ENCODE peak calls at places on chromosomes 6 and 20, in nine cellular contexts. T is heart right ventricle; Y is uterus; P is H1; D is CD8-positive, alpha-beta memory T cell; G is stomach; J is lung; Q is aorta; K is hepatocyte. M is an unnamed sample.

GRCh38 chr20:1509237-1509636 is 18.0 kb upstream of the SIRPB2 start:
- DNase-seq in T (no peak), Y (no peak), P (no peak), D (no peak), G (no peak), J (no peak), Q (no peak), K (peak; percentile 33), M (no peak)

GRCh38 chr6:130417951-130418350 is 52.1 kb downstream of the TMEM200A start:
- DNase-seq in T (no peak), Y (no peak), P (no peak), D (no peak), G (no peak), J (no peak), Q (no peak), K (no peak), M (no peak)

GRCh38 chr6:144008501-144009245 is 614 bp upstream of the PLAGL1 start:
- DNase-seq in T (no peak), Y (no peak), P (no peak), D (no peak), G (no peak), J (no peak), Q (no peak), K (no peak), M (no peak)

GRCh38 chr20:11777861-11778570 is 139.7 kb upstream of the BTBD3 start:
- DNase-seq in T (no peak), Y (no peak), P (no peak), D (no peak), G (no peak), J (no peak), Q (no peak), K (no peak), M (no peak)

GRCh38 chr20:7856756-7857155 is 83.5 kb downstream of the HAO1 start:
- DNase-seq in T (no peak), Y (no peak), P (no peak), D (no peak), G (no peak), J (no peak), Q (no peak), K (no peak), M (no peak)

GRCh38 chr20:3000852-3001523 is 42.4 kb upstream of the GNRH2 start:
- DNase-seq in T (no peak), Y (no peak), P (no peak), D (no peak), G (no peak), J (no peak), Q (no peak), K (peak; percentile 72), M (no peak)

GRCh38 chr6:24359640-24360454 is 2.0 kb upstream of the DCDC2 start:
- DNase-seq in T (peak; percentile 65), Y (peak; percentile 27), P (peak; percentile 69), D (peak; percentile 32), G (peak; percentile 72), J (peak; percentile 84), Q (peak; percentile 81), K (peak; percentile 93), M (peak; percentile 60)

GRCh38 chr6:30793521-30794194 is 49.3 kb upstream of the IER3 start:
- DNase-seq in T (no peak), Y (no peak), P (no peak), D (no peak), G (no peak), J (no peak), Q (no peak), K (no peak), M (no peak)

GRCh38 chr6:47478233-47479155 is 905 bp downstream of the CD2AP start:
- DNase-seq in T (no peak), Y (no peak), P (no peak), D (no peak), G (no peak), J (no peak), Q (peak; percentile 48), K (peak; percentile 38), M (no peak)

GRCh38 chr6:57013501-57013900 is 33.0 kb upstream of the KIAA1586 start:
- DNase-seq in T (no peak), Y (no peak), P (no peak), D (no peak), G (no peak), J (no peak), Q (no peak), K (peak; percentile 13), M (no peak)

GRCh38 chr6:47308223-47308567 is 1.5 kb downstream of the TNFRSF21 start:
- DNase-seq in T (no peak), Y (no peak), P (no peak), D (no peak), G (no peak), J (no peak), Q (no peak), K (no peak), M (no peak)

GRCh38 chr6:112037783-112038216 is 16.1 kb upstream of the CCN6 start:
- DNase-seq in T (peak; percentile 52), Y (peak; percentile 87), P (no peak), D (no peak), G (peak; percentile 28), J (no peak), Q (peak; percentile 92), K (peak; percentile 30), M (no peak)

GRCh38 chr20:61757678-61758555 is 307.8 kb downstream of the TAF4 start:
- DNase-seq in T (no peak), Y (no peak), P (no peak), D (no peak), G (no peak), J (no peak), Q (peak; percentile 39), K (no peak), M (no peak)

GRCh38 chr6:90548001-90548400 is 38.9 kb downstream of the MAP3K7 start:
- DNase-seq in T (no peak), Y (no peak), P (no peak), D (no peak), G (no peak), J (no peak), Q (no peak), K (no peak), M (no peak)

GRCh38 chr6:22424196-22424595 is 127.4 kb upstream of the PRL start:
- DNase-seq in T (no peak), Y (no peak), P (no peak), D (no peak), G (no peak), J (no peak), Q (no peak), K (no peak), M (no peak)

GRCh38 chr6:153511896-153512496 is 380.9 kb upstream of the RGS17 start:
- DNase-seq in T (no peak), Y (no peak), P (no peak), D (no peak), G (no peak), J (no peak), Q (no peak), K (peak; percentile 53), M (no peak)

GRCh38 chr6:130629640-130630039 is 197.6 kb upstream of the SMLR1 start:
- DNase-seq in T (no peak), Y (no peak), P (no peak), D (no peak), G (no peak), J (no peak), Q (no peak), K (no peak), M (no peak)

GRCh38 chr20:34180460-34181108 is 60.6 kb upstream of the ASIP start:
- DNase-seq in T (no peak), Y (no peak), P (no peak), D (no peak), G (no peak), J (no peak), Q (no peak), K (no peak), M (no peak)

GRCh38 chr6:166167801-166168615 is at the start of gene TBXT:
- DNase-seq in T (no peak), Y (no peak), P (peak; percentile 60), D (no peak), G (no peak), J (no peak), Q (no peak), K (peak; percentile 19), M (no peak)

GRCh38 chr6:108726726-108727339 is 121.4 kb upstream of the ARMC2 start:
- DNase-seq in T (no peak), Y (no peak), P (no peak), D (no peak), G (no peak), J (no peak), Q (no peak), K (no peak), M (no peak)
- H3K4me1 ChIP-seq in T (no peaks in the 10 kb centered on the region), Y (no peaks in the 10 kb centered on the region), P (peaks cover 4% of the 10 kb centered on the region), D (no peaks in the 10 kb centered on the region), G (no peaks in the 10 kb centered on the region), J (no peaks in the 10 kb centered on the region), Q (no peaks in the 10 kb centered on the region), K (peaks cover 9% of the 10 kb centered on the region), M (no peaks in the 10 kb centered on the region)

GRCh38 chr6:42784739-42785498 is 3.1 kb downstream of the BICRAL start:
- DNase-seq in T (no peak), Y (no peak), P (no peak), D (no peak), G (no peak), J (no peak), Q (no peak), K (no peak), M (no peak)
- H3K4me1 ChIP-seq in T (peaks cover 45% of the 10 kb centered on the region), Y (peaks cover 9% of the 10 kb centered on the region), P (no peaks in the 10 kb centered on the region), D (peaks cover 67% of the 10 kb centered on the region), G (peaks cover 44% of the 10 kb centered on the region), J (peaks cover 11% of the 10 kb centered on the region), Q (peaks cover 6% of the 10 kb centered on the region), K (peaks cover 39% of the 10 kb centered on the region), M (peaks cover 13% of the 10 kb centered on the region)

GRCh38 chr6:45984347-45984746 is 31.3 kb downstream of the CLIC5 start:
- DNase-seq in T (no peak), Y (no peak), P (no peak), D (no peak), G (no peak), J (no peak), Q (no peak), K (no peak), M (no peak)

GRCh38 chr6:45982280-45983036 is 33.2 kb downstream of the CLIC5 start:
- DNase-seq in T (no peak), Y (no peak), P (no peak), D (no peak), G (no peak), J (no peak), Q (no peak), K (no peak), M (no peak)

GRCh38 chr6:45986746-45987274 is 28.9 kb downstream of the CLIC5 start:
- DNase-seq in T (no peak), Y (no peak), P (no peak), D (no peak), G (no peak), J (no peak), Q (no peak), K (no peak), M (no peak)

GRCh38 chr6:45983041-45983440 is 32.6 kb downstream of the CLIC5 start:
- DNase-seq in T (no peak), Y (no peak), P (no peak), D (no peak), G (no peak), J (no peak), Q (no peak), K (peak; percentile 18), M (no peak)

GRCh38 chr6:45985026-45985425 is 30.6 kb downstream of the CLIC5 start:
- DNase-seq in T (no peak), Y (no peak), P (no peak), D (no peak), G (no peak), J (no peak), Q (no peak), K (no peak), M (no peak)
- H3K4me1 ChIP-seq in T (peaks cover 53% of the 10 kb centered on the region), Y (no peaks in the 10 kb centered on the region), P (no peaks in the 10 kb centered on the region), D (no peaks in the 10 kb centered on the region), G (no peaks in the 10 kb centered on the region), J (peaks cover 3% of the 10 kb centered on the region), Q (no peaks in the 10 kb centered on the region), K (peaks cover 12% of the 10 kb centered on the region), M (no peaks in the 10 kb centered on the region)

GRCh38 chr20:53873249-53873642 is 197.1 kb downstream of the BCAS1 start:
- DNase-seq in T (no peak), Y (no peak), P (no peak), D (no peak), G (no peak), J (no peak), Q (no peak), K (no peak), M (no peak)
- H3K4me1 ChIP-seq in T (peaks cover 5% of the 10 kb centered on the region), Y (no peaks in the 10 kb centered on the region), P (peaks cover 6% of the 10 kb centered on the region), D (peaks cover 51% of the 10 kb centered on the region), G (peaks cover 4% of the 10 kb centered on the region), J (peaks cover 2% of the 10 kb centered on the region), Q (no peaks in the 10 kb centered on the region), K (peaks cover 28% of the 10 kb centered on the region), M (peaks cover 4% of the 10 kb centered on the region)